ENCODE peak calls at places on chromosomes 7 and 10, in eight cellular contexts. One of them, this sample, is unnamed.

GRCh38 chr10:43868362-43868672 is 219.6 kb upstream of the ZNF32 start:
- DNase-seq in fibroblast of lung: no peak
- DNase-seq in ascending aorta: no peak
- DNase-seq in endodermal cell: no peak
- DNase-seq in PC-3: no peak
- DNase-seq in CD8-positive, alpha-beta memory T cell: no peak
- DNase-seq in coronary artery: peak; percentile 49
- DNase-seq in adrenal gland: no peak
- DNase-seq in this sample: no peak

GRCh38 chr7:107874605-107875446 is 16.2 kb upstream of the DLD start:
- DNase-seq in fibroblast of lung: peak; percentile 53
- DNase-seq in ascending aorta: no peak
- DNase-seq in endodermal cell: peak; percentile 65
- DNase-seq in PC-3: peak; percentile 75
- DNase-seq in CD8-positive, alpha-beta memory T cell: no peak
- DNase-seq in coronary artery: no peak
- DNase-seq in adrenal gland: peak; percentile 35
- DNase-seq in this sample: peak; percentile 85

GRCh38 chr10:52322941-52323340 is 8.9 kb downstream of the DKK1 start:
- DNase-seq in fibroblast of lung: peak; percentile 40
- DNase-seq in ascending aorta: no peak
- DNase-seq in endodermal cell: no peak
- DNase-seq in PC-3: no peak
- DNase-seq in CD8-positive, alpha-beta memory T cell: no peak
- DNase-seq in coronary artery: no peak
- DNase-seq in adrenal gland: no peak
- DNase-seq in this sample: no peak

GRCh38 chr7:114590298-114590697 is 175.7 kb downstream of the FOXP2 start:
- DNase-seq in fibroblast of lung: no peak
- DNase-seq in ascending aorta: no peak
- DNase-seq in endodermal cell: no peak
- DNase-seq in PC-3: no peak
- DNase-seq in CD8-positive, alpha-beta memory T cell: no peak
- DNase-seq in coronary artery: no peak
- DNase-seq in adrenal gland: no peak
- DNase-seq in this sample: no peak

GRCh38 chr7:25752967-25753791 is 398.8 kb upstream of the NFE2L3 start:
- DNase-seq in fibroblast of lung: peak; percentile 4
- DNase-seq in ascending aorta: no peak
- DNase-seq in endodermal cell: peak; percentile 78
- DNase-seq in PC-3: peak; percentile 2
- DNase-seq in CD8-positive, alpha-beta memory T cell: no peak
- DNase-seq in coronary artery: no peak
- DNase-seq in adrenal gland: no peak
- DNase-seq in this sample: no peak

GRCh38 chr10:59387951-59388431 is 25.6 kb upstream of the FAM13C start:
- DNase-seq in fibroblast of lung: peak; percentile 99
- DNase-seq in ascending aorta: no peak
- DNase-seq in endodermal cell: no peak
- DNase-seq in PC-3: peak; percentile 82
- DNase-seq in CD8-positive, alpha-beta memory T cell: no peak
- DNase-seq in coronary artery: peak; percentile 75
- DNase-seq in adrenal gland: no peak
- DNase-seq in this sample: peak; percentile 58

GRCh38 chr10:132883391-132883881 is 58.9 kb downstream of the CFAP46 start:
- DNase-seq in fibroblast of lung: no peak
- DNase-seq in ascending aorta: no peak
- DNase-seq in endodermal cell: no peak
- DNase-seq in PC-3: no peak
- DNase-seq in CD8-positive, alpha-beta memory T cell: no peak
- DNase-seq in coronary artery: no peak
- DNase-seq in adrenal gland: no peak
- DNase-seq in this sample: no peak

GRCh38 chr7:22861576-22861975 is 38.9 kb upstream of the TOMM7 start:
- DNase-seq in fibroblast of lung: no peak
- DNase-seq in ascending aorta: no peak
- DNase-seq in endodermal cell: no peak
- DNase-seq in PC-3: no peak
- DNase-seq in CD8-positive, alpha-beta memory T cell: no peak
- DNase-seq in coronary artery: no peak
- DNase-seq in adrenal gland: no peak
- DNase-seq in this sample: no peak

GRCh38 chr10:69498711-69499471 is 47.6 kb downstream of the TSPAN15 start:
- DNase-seq in fibroblast of lung: peak; percentile 11
- DNase-seq in ascending aorta: peak; percentile 41
- DNase-seq in endodermal cell: peak; percentile 24
- DNase-seq in PC-3: peak; percentile 76
- DNase-seq in CD8-positive, alpha-beta memory T cell: no peak
- DNase-seq in coronary artery: peak; percentile 73
- DNase-seq in adrenal gland: no peak
- DNase-seq in this sample: no peak

GRCh38 chr7:40715053-40715430 is 580.2 kb downstream of the SUGCT start:
- DNase-seq in fibroblast of lung: peak; percentile 60
- DNase-seq in ascending aorta: no peak
- DNase-seq in endodermal cell: no peak
- DNase-seq in PC-3: no peak
- DNase-seq in CD8-positive, alpha-beta memory T cell: no peak
- DNase-seq in coronary artery: no peak
- DNase-seq in adrenal gland: no peak
- DNase-seq in this sample: no peak

GRCh38 chr7:113015038-113015645 is 71.5 kb downstream of the GPR85 start:
- DNase-seq in fibroblast of lung: peak; percentile 18
- DNase-seq in ascending aorta: no peak
- DNase-seq in endodermal cell: no peak
- DNase-seq in PC-3: peak; percentile 50
- DNase-seq in CD8-positive, alpha-beta memory T cell: no peak
- DNase-seq in coronary artery: no peak
- DNase-seq in adrenal gland: no peak
- DNase-seq in this sample: no peak

GRCh38 chr10:1416456-1417037 is 320.8 kb downstream of the ADARB2 start:
- DNase-seq in fibroblast of lung: no peak
- DNase-seq in ascending aorta: no peak
- DNase-seq in endodermal cell: no peak
- DNase-seq in PC-3: no peak
- DNase-seq in CD8-positive, alpha-beta memory T cell: no peak
- DNase-seq in coronary artery: peak; percentile 67
- DNase-seq in adrenal gland: no peak
- DNase-seq in this sample: no peak

GRCh38 chr10:44513592-44513991 is 128.7 kb upstream of the CXCL12 start:
- DNase-seq in fibroblast of lung: peak; percentile 23
- DNase-seq in ascending aorta: no peak
- DNase-seq in endodermal cell: no peak
- DNase-seq in PC-3: no peak
- DNase-seq in CD8-positive, alpha-beta memory T cell: no peak
- DNase-seq in coronary artery: no peak
- DNase-seq in adrenal gland: no peak
- DNase-seq in this sample: no peak

DNA sequence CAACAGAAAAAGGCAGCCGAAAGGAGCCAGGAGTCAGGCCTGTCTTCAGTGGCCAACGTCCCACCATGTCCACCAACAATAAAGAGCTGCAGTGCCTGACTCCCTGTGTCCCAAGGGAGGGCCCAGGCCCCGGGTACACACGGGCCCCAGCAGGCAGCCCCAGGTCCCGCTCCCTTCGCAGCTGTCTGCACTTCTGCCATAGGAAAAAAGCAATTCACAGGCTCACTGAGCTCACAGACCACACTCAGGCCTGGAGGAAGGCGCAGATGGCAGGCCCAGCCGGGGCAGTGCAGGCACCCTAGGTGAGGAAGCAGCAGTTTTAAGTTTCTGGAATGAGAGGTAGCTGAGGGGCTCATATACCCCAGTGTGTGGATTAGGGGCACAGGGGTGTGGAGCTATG is 100.5 kb downstream of the PRKAG2 start:
- DNase-seq in fibroblast of lung: no peak
- DNase-seq in ascending aorta: no peak
- DNase-seq in endodermal cell: no peak
- DNase-seq in PC-3: no peak
- DNase-seq in CD8-positive, alpha-beta memory T cell: no peak
- DNase-seq in coronary artery: no peak
- DNase-seq in adrenal gland: no peak
- DNase-seq in this sample: no peak
- H3K27ac ChIP-seq in fibroblast of lung: no peak overlapping the region
- H3K27ac ChIP-seq in ascending aorta: no peak overlapping the region
- H3K27ac ChIP-seq in endodermal cell: no peak overlapping the region
- H3K27ac ChIP-seq in PC-3: no peak overlapping the region
- H3K27ac ChIP-seq in CD8-positive, alpha-beta memory T cell: no peak overlapping the region
- H3K27ac ChIP-seq in coronary artery: no peak overlapping the region
- H3K27ac ChIP-seq in adrenal gland: no peak overlapping the region
- H3K27ac ChIP-seq in this sample: no peak overlapping the region

DNA sequence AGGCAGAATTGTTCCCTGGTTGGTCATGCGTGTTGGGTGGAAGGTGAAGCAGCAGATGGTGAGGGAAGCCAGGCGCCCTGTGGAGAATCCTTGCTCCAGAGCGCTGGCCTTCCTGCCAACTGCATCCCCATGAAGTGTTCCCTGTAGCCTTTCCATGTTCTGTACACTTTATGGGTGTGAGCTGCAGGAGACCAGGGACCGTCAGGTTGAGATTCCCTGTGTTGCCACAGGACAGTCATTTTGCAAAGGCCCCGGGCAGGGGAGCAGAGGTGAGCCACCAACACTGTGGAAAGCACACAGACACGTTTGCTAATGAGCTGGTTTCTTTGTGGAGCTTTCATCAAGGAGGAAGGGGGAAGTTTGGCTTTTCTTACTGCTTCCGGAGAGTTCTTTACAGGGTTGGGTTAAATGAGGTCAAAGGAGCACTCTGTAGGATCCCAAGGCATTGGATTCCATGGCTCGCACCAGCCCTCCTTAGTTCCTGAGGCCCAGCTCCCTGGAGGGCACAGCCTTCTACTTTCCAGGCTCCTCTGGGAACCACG is 32.1 kb downstream of the TSPAN14 start:
- DNase-seq in fibroblast of lung: no peak
- DNase-seq in ascending aorta: no peak
- DNase-seq in endodermal cell: no peak
- DNase-seq in PC-3: no peak
- DNase-seq in CD8-positive, alpha-beta memory T cell: no peak
- DNase-seq in coronary artery: no peak
- DNase-seq in adrenal gland: no peak
- DNase-seq in this sample: no peak
- H3K4me3 ChIP-seq in fibroblast of lung: no peak overlapping the region
- H3K4me3 ChIP-seq in ascending aorta: no peak overlapping the region
- H3K4me3 ChIP-seq in endodermal cell: no peak overlapping the region
- H3K4me3 ChIP-seq in PC-3: no peak overlapping the region
- H3K4me3 ChIP-seq in CD8-positive, alpha-beta memory T cell: peak overlapping the region; percentile 16
- H3K4me3 ChIP-seq in coronary artery: no peak overlapping the region
- H3K4me3 ChIP-seq in adrenal gland: no peak overlapping the region
- H3K4me3 ChIP-seq in this sample: no peak overlapping the region

GRCh38 chr10:68471586-68472408 is at the start of gene DNA2:
- DNase-seq in fibroblast of lung: peak; percentile 54
- DNase-seq in ascending aorta: peak; percentile 10
- DNase-seq in endodermal cell: peak; percentile 95
- DNase-seq in PC-3: peak; percentile 93
- DNase-seq in CD8-positive, alpha-beta memory T cell: peak; percentile 46
- DNase-seq in coronary artery: no peak
- DNase-seq in adrenal gland: peak; percentile 61
- DNase-seq in this sample: peak; percentile 82

GRCh38 chr10:68469838-68470237 is 1.9 kb downstream of the DNA2 start:
- DNase-seq in fibroblast of lung: no peak
- DNase-seq in ascending aorta: no peak
- DNase-seq in endodermal cell: no peak
- DNase-seq in PC-3: no peak
- DNase-seq in CD8-positive, alpha-beta memory T cell: no peak
- DNase-seq in coronary artery: no peak
- DNase-seq in adrenal gland: no peak
- DNase-seq in this sample: no peak

GRCh38 chr10:68470300-68470699 is 1.5 kb downstream of the DNA2 start:
- DNase-seq in fibroblast of lung: no peak
- DNase-seq in ascending aorta: no peak
- DNase-seq in endodermal cell: no peak
- DNase-seq in PC-3: peak; percentile 30
- DNase-seq in CD8-positive, alpha-beta memory T cell: no peak
- DNase-seq in coronary artery: no peak
- DNase-seq in adrenal gland: no peak
- DNase-seq in this sample: no peak

GRCh38 chr10:68474021-68474420 is 2.2 kb upstream of the DNA2 start:
- DNase-seq in fibroblast of lung: no peak
- DNase-seq in ascending aorta: no peak
- DNase-seq in endodermal cell: no peak
- DNase-seq in PC-3: no peak
- DNase-seq in CD8-positive, alpha-beta memory T cell: no peak
- DNase-seq in coronary artery: no peak
- DNase-seq in adrenal gland: no peak
- DNase-seq in this sample: no peak

GRCh38 chr10:68471063-68471585 is 649 bp downstream of the DNA2 start:
- DNase-seq in fibroblast of lung: peak; percentile 3
- DNase-seq in ascending aorta: no peak
- DNase-seq in endodermal cell: no peak
- DNase-seq in PC-3: peak; percentile 44
- DNase-seq in CD8-positive, alpha-beta memory T cell: no peak
- DNase-seq in coronary artery: no peak
- DNase-seq in adrenal gland: no peak
- DNase-seq in this sample: no peak
- H3K27ac ChIP-seq in fibroblast of lung: peak overlapping the region; percentile 63
- H3K27ac ChIP-seq in ascending aorta: no peak overlapping the region
- H3K27ac ChIP-seq in endodermal cell: peak overlapping the region; percentile 94
- H3K27ac ChIP-seq in PC-3: peak overlapping the region; percentile 80
- H3K27ac ChIP-seq in CD8-positive, alpha-beta memory T cell: peak overlapping the region; percentile 74
- H3K27ac ChIP-seq in coronary artery: peak overlapping the region; percentile 38
- H3K27ac ChIP-seq in adrenal gland: no peak overlapping the region
- H3K27ac ChIP-seq in this sample: peak overlapping the region; percentile 85

GRCh38 chr7:15686209-15686956 is at the start of gene MEOX2:
- DNase-seq in fibroblast of lung: peak; percentile 31
- DNase-seq in ascending aorta: peak; percentile 28
- DNase-seq in endodermal cell: peak; percentile 72
- DNase-seq in PC-3: no peak
- DNase-seq in CD8-positive, alpha-beta memory T cell: no peak
- DNase-seq in coronary artery: peak; percentile 86
- DNase-seq in adrenal gland: peak; percentile 13
- DNase-seq in this sample: no peak

GRCh38 chr7:15684834-15685233 is 1.6 kb downstream of the MEOX2 start:
- DNase-seq in fibroblast of lung: no peak
- DNase-seq in ascending aorta: no peak
- DNase-seq in endodermal cell: peak; percentile 49
- DNase-seq in PC-3: no peak
- DNase-seq in CD8-positive, alpha-beta memory T cell: no peak
- DNase-seq in coronary artery: no peak
- DNase-seq in adrenal gland: no peak
- DNase-seq in this sample: no peak

GRCh38 chr7:15685358-15686181 is 913 bp downstream of the MEOX2 start:
- DNase-seq in fibroblast of lung: peak; percentile 11
- DNase-seq in ascending aorta: no peak
- DNase-seq in endodermal cell: peak; percentile 84
- DNase-seq in PC-3: no peak
- DNase-seq in CD8-positive, alpha-beta memory T cell: no peak
- DNase-seq in coronary artery: peak; percentile 78
- DNase-seq in adrenal gland: no peak
- DNase-seq in this sample: no peak

GRCh38 chr7:15684036-15684815 is 2.3 kb downstream of the MEOX2 start:
- DNase-seq in fibroblast of lung: no peak
- DNase-seq in ascending aorta: no peak
- DNase-seq in endodermal cell: no peak
- DNase-seq in PC-3: no peak
- DNase-seq in CD8-positive, alpha-beta memory T cell: no peak
- DNase-seq in coronary artery: no peak
- DNase-seq in adrenal gland: no peak
- DNase-seq in this sample: no peak

GRCh38 chr7:15682751-15683150 is 3.7 kb downstream of the MEOX2 start:
- DNase-seq in fibroblast of lung: no peak
- DNase-seq in ascending aorta: no peak
- DNase-seq in endodermal cell: no peak
- DNase-seq in PC-3: no peak
- DNase-seq in CD8-positive, alpha-beta memory T cell: no peak
- DNase-seq in coronary artery: no peak
- DNase-seq in adrenal gland: no peak
- DNase-seq in this sample: no peak
- H3K4me3 ChIP-seq in fibroblast of lung: no peak overlapping the region
- H3K4me3 ChIP-seq in ascending aorta: no peak overlapping the region
- H3K4me3 ChIP-seq in endodermal cell: no peak overlapping the region
- H3K4me3 ChIP-seq in PC-3: no peak overlapping the region
- H3K4me3 ChIP-seq in CD8-positive, alpha-beta memory T cell: no peak overlapping the region
- H3K4me3 ChIP-seq in coronary artery: peak overlapping the region; percentile 92
- H3K4me3 ChIP-seq in adrenal gland: no peak overlapping the region
- H3K4me3 ChIP-seq in this sample: no peak overlapping the region